ENCODE peak calls at places on chromosomes 7 and 10, in five cellular contexts. G is uterus, T is HCT116, Z is suprapubic skin, I is K562. S is an unnamed sample. For H3K4me1 and H3K27me3, the result is how much of the 10 kb centered on the place peaks cover.

GRCh38 chr7:22184549-22185199 is 172.3 kb downstream of the RAPGEF5 start:
- DNase-seq in Z (no peak), I (no peak), G (no peak), T (no peak), S (no peak)

GRCh38 chr10:86603256-86603655 is 51.1 kb upstream of the OPN4 start:
- DNase-seq in Z (no peak), G (no peak), T (no peak), I (no peak), S (no peak)

GRCh38 chr10:76628801-76629200 is 1008.8 kb downstream of the KCNMA1 start:
- DNase-seq in T (no peak), Z (no peak), G (no peak), I (no peak), S (no peak)

GRCh38 chr7:1193593-1194424 is 33.8 kb upstream of the ZFAND2A start:
- DNase-seq in T (peak), I (no peak), Z (no peak), G (no peak), S (peak)

GRCh38 chr7:121436688-121437087 is 40.6 kb upstream of the FAM3C start:
- DNase-seq in G (no peak), Z (no peak), T (no peak), I (peak), S (no peak)

GRCh38 chr7:48253020-48253419 is 81.8 kb downstream of the ABCA13 start:
- DNase-seq in T (no peak), I (no peak), Z (no peak), G (no peak), S (no peak)

GRCh38 chr7:6658618-6659345 is 21.7 kb downstream of the ZNF316 start:
- DNase-seq in G (no peak), I (no peak), Z (no peak), T (no peak), S (no peak)

GRCh38 chr7:134365341-134366054 is 48.8 kb upstream of the SLC35B4 start:
- DNase-seq in I (peak), Z (no peak), T (no peak), G (no peak), S (no peak)

GRCh38 chr10:43255644-43256431 is 11.0 kb downstream of the RASGEF1A start:
- DNase-seq in G (no peak), Z (peak), T (peak), I (peak), S (no peak)

GRCh38 chr7:95865716-95866371 is 93.5 kb downstream of the DYNC1I1 start:
- DNase-seq in G (no peak), I (peak), Z (no peak), T (peak), S (no peak)

GRCh38 chr10:101887762-101888161 is 44.2 kb upstream of the KCNIP2 start:
- DNase-seq in I (no peak), G (no peak), Z (no peak), T (no peak), S (no peak)

GRCh38 chr10:12221323-12222298 is 25.6 kb downstream of the CDC123 start:
- DNase-seq in I (peak), T (peak), G (no peak), Z (no peak), S (no peak)

GRCh38 chr7:96311967-96312366 is 9.9 kb downstream of the SLC25A13 start:
- DNase-seq in G (no peak), T (no peak), Z (no peak), I (no peak), S (peak)

GRCh38 chr7:745431-745980 is 18.4 kb upstream of the PRKAR1B start:
- DNase-seq in G (no peak), Z (no peak), I (no peak), T (no peak), S (no peak)

GRCh38 chr7:93043393-93043985 is 74.3 kb downstream of the SAMD9 start:
- DNase-seq in Z (no peak), T (peak), G (no peak), I (no peak), S (no peak)

GRCh38 chr7:131931368-131931767 is 374.9 kb upstream of the PODXL start:
- DNase-seq in I (no peak), T (no peak), G (no peak), Z (no peak), S (no peak)

GRCh38 chr7:57426629-57427003 is 23.4 kb upstream of the ZNF716 start:
- DNase-seq in Z (no peak), T (no peak), I (no peak), G (no peak), S (no peak)

GRCh38 chr7:76003351-76003750 is 9.0 kb upstream of the TMEM120A start:
- DNase-seq in G (no peak), T (no peak), I (no peak), Z (no peak), S (no peak)

GRCh38 chr10:96044686-96045085 is 1.3 kb downstream of the CCNJ start:
- DNase-seq in I (peak), Z (no peak), G (no peak), T (no peak), S (no peak)

DNA sequence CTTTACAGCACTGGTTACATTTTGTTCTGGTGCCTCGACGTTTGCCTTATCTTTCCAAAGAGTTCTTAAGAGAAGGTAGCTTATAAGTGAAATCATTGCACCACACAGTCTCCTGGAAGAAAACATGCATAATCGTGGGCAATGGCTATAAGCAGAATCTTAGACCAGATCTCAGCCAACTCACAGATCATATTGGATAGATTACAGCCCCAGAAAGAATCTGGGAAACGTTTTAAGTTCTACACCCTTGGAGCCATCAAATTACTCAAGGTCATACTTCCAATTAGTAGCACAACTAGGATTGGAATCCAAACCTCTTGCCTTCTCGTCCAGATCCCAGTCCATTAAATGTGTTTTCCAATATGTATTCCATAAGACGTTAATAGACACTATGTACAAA is 8.8 kb upstream of the PDCD4 start:
- DNase-seq in G (no peak), I (no peak), T (no peak), Z (no peak), S (no peak)
- H3K4me1 ChIP-seq in G (under half), I (half or more), T (under half), Z (half or more), S (half or more)

DNA sequence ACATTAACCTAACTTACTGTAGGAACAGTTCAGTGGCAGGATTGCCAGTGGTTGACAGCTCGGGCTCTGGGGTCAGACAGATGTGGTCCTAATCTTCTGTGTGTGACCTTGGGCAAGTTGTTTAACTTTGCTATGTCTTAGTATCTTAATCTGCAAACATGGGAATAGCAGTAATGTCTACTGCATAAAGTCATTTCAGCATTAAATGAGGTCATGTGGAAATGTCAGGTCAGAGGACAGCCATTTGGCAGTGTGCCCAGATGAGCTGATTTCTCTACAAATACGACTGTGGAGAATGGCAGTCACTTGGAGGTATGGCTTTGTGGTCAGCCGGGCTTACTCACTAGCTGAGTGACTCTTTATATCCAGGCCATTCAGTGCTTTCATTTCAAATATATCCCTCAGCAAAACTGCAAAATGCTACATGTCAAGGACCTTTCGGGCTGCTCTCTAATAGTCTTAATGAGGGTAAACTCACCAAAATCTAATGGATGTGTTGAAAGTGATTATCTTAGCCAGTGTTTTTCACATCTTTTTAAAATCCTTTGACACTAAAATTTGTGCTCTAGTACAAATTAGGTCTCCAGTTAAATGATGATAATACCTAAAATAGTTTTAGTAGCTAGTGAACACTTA is 171.4 kb downstream of the ST7 start:
- DNase-seq in G (peak), Z (peak), I (peak), T (peak), S (no peak)
- H3K27me3 ChIP-seq in G (under half), Z (under half), I (under half), T (under half), S (under half)

DNA sequence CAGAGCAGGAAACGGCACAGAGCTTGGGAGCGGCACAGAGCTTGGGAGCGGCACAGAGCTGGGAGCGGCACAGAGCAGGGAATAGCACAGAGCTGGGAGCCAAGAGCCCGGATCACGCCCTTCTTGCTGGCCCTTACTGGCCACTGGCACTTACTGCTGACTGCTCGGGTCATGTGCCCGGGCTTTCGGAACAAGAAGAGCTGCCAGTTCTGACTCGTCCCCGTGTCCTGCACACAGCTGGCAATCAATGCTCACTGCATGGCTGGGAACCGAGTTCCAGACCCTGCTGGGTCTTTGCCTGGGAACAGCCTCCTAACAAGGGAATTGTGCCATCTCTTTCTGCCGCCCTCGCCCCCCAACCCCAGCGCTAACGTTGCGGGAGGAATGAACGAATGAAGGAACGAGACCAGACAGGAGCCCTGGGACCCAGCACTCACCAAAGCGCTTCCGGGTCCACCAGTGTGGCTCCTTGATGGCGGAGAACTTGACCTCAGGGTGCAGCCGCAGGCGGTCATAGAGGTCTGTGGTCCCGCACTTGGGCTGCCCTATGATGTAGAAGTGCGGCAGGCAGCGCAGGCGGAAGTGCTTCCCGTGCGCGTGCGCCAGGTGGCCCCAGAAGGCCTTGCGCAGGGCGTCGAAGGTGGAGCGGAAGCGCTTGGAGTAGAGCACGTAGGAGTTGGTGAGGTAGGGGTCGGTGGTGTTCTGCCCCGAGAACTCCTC is 49.1 kb downstream of the CHST15 start:
- DNase-seq in G (no peak), Z (no peak), I (no peak), T (no peak), S (no peak)
- TF ChIP-seq POLR2A in G (no peak), Z (no peak), I (no peak), T (no peak), S (no peak)

DNA sequence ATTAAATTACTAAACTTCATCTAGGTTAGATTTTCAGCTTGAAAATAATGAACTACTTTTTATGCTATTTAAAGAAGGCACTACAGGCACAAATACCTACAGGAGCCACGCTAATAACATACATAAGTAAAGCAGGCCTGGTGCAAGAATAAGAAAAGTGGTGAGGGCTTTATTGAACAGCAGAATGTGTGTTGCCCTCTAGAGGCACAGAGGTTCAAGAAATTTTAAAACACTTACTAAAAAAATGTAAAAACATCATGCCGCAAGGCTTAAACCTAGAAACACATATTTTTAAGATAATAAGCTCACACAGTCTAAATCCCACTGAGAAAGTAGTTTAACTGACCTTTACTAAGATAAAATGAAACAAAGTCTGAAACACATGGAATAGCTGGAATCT is 20.3 kb downstream of the CACUL1 start:
- DNase-seq in G (no peak), T (no peak), I (no peak), Z (no peak), S (no peak)
- H3K4me1 ChIP-seq in G (under half), T (under half), I (under half), Z (half or more), S (half or more)

GRCh38 chr7:151869457-151869856 is 7.5 kb downstream of the PRKAG2 start:
- DNase-seq in G (no peak), Z (no peak), T (no peak), I (no peak), S (no peak)

GRCh38 chr7:151871189-151871735 is 5.7 kb downstream of the PRKAG2 start:
- DNase-seq in G (no peak), I (no peak), T (no peak), Z (no peak), S (no peak)

GRCh38 chr7:151871904-151872303 is 5.0 kb downstream of the PRKAG2 start:
- DNase-seq in T (no peak), I (no peak), G (no peak), Z (no peak), S (no peak)

GRCh38 chr7:151868805-151869188 is 8.1 kb downstream of the PRKAG2 start:
- DNase-seq in Z (no peak), G (no peak), I (no peak), T (no peak), S (no peak)

DNA sequence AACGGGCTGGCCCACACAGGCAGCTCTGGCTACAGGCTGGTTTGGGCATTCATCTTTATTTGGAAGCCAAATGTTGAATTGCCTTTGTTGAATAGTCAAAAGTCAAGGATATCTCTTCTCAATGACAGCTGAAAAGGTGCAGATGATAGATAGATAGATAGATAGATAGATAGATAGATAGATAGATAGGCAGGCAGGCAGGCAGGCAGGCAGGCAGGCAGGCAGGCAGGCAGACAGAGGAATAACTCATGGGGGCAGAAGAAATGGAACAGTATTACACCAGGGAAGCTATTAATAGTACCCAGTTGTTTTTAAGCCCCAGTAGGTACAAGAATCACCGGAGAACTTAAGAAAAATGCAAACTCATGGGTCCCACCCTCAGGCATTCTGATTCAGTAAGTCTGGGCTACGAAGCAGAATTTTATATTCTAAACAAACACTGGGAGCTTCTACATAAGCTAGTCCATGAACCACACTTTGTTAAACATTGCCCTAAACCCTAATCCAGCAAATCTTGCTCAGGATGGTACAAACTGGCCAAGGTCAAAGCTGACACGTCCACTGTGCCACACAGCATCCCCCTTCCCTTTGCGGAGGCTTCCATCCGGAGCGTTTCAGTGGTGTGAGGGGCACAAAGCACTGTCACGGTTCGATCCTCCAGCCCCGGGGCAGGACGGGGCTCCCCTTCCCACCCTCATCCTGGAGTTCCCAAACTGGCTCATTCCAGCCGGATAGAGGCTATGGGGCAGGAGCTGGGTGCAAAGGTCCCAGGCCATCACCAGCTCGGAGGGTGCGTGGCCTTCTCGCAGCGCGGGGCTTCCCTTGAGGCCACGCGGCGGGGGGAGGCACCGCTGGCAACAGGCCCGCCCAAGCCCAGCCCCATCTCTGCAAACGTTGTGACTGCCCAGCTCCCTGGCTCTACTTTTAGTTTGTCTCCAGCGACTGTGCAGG is 6.7 kb downstream of the PRKAG2 start:
- DNase-seq in G (no peak), I (no peak), Z (no peak), T (no peak), S (no peak)
- H3K27me3 ChIP-seq in G (under half), I (half or more), Z (under half), T (under half), S (under half)

GRCh38 chr7:2710256-2710655 is 22.3 kb downstream of the AMZ1 start:
- DNase-seq in G (no peak), I (no peak), Z (no peak), T (no peak), S (no peak)
- TF ChIP-seq POLR2A in G (no peak), I (no peak), Z (no peak), T (no peak), S (no peak)

DNA sequence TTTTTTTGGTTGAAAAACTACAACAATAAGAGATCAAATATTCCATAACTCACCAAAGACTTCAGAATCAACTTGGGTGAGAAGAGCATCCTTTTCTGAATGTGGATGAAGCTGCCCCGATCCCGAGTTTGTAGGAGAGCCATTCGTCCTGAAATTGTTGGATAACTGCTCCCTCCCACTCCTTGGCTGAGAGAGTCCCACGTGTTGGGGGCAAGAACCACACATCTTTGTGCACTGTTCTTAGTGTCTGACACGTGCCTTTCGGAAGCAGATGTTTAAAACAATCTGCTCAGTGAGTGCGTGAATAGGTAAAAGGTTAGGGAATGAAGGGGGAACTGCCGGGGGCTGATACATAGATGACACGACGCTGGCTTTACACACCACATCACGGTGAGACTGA is 575.7 kb downstream of the PTPRN2 start:
- DNase-seq in I (no peak), G (no peak), Z (no peak), T (no peak), S (no peak)
- H3K4me1 ChIP-seq in I (under half), G (under half), Z (under half), T (under half), S (under half)

DNA sequence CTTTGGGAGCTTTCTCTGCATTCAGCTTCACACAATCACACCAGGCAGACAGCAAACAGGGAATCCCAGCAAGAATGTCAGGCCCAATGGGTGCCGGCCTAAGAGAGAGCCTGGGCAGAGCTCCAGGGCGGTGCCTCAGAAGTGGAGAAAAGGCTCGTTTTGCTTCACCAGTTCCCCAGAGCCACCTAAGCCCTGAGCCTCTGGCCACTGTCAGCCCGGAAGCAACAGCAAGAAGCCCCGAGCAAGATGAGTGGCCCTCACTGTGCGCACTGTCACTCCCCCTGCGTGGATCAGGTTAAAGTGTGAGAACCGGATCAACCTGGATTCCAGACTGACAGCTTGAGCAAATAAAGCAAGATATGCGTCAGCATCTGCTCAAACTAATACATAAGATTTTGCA is 14.7 kb downstream of the CNPY1 start:
- DNase-seq in Z (peak), G (no peak), I (no peak), T (no peak), S (no peak)
- H3K27me3 ChIP-seq in Z (half or more), G (under half), I (half or more), T (under half), S (under half)

GRCh38 chr7:130268463-130269317 is 2.0 kb downstream of the CPA2 start:
- DNase-seq in G (no peak), Z (no peak), I (no peak), T (no peak), S (no peak)
- TF ChIP-seq POLR2A in G (no peak), Z (no peak), I (no peak), T (no peak), S (no peak)